ENCODE peak calls at places on chromosomes 1 and 21, in seven cellular contexts. One of them, this sample, is unnamed.

GRCh38 chr1:226868726-226869125 is 1.7 kb upstream of the PSEN2 start:
- DNase-seq in fibroblast of the aortic adventitia: no peak
- DNase-seq in cardiac muscle cell: no peak
- DNase-seq in naive thymus-derived CD4-positive, alpha-beta T cell: no peak
- DNase-seq in AG10803: no peak
- DNase-seq in thyroid gland: no peak
- DNase-seq in CD8-positive, alpha-beta memory T cell: no peak
- DNase-seq in this sample: no peak

GRCh38 chr1:11918779-11919519 is 7.3 kb downstream of the KIAA2013 start:
- DNase-seq in cardiac muscle cell: peak
- DNase-seq in thyroid gland: no peak
- DNase-seq in naive thymus-derived CD4-positive, alpha-beta T cell: no peak
- DNase-seq in fibroblast of the aortic adventitia: peak
- DNase-seq in AG10803: peak
- DNase-seq in CD8-positive, alpha-beta memory T cell: no peak
- DNase-seq in this sample: peak

GRCh38 chr1:222416001-222416791 is 131.7 kb downstream of the HHIPL2 start:
- DNase-seq in fibroblast of the aortic adventitia: no peak
- DNase-seq in naive thymus-derived CD4-positive, alpha-beta T cell: no peak
- DNase-seq in cardiac muscle cell: no peak
- DNase-seq in CD8-positive, alpha-beta memory T cell: no peak
- DNase-seq in thyroid gland: no peak
- DNase-seq in AG10803: no peak
- DNase-seq in this sample: no peak

GRCh38 chr1:172287207-172287606 is 133.3 kb upstream of the C1orf105 start:
- DNase-seq in fibroblast of the aortic adventitia: peak
- DNase-seq in CD8-positive, alpha-beta memory T cell: no peak
- DNase-seq in naive thymus-derived CD4-positive, alpha-beta T cell: no peak
- DNase-seq in thyroid gland: peak
- DNase-seq in cardiac muscle cell: peak
- DNase-seq in AG10803: peak
- DNase-seq in this sample: peak

GRCh38 chr21:35254006-35254751 is 205.1 kb upstream of the RUNX1 start:
- DNase-seq in cardiac muscle cell: peak
- DNase-seq in thyroid gland: no peak
- DNase-seq in AG10803: peak
- DNase-seq in CD8-positive, alpha-beta memory T cell: no peak
- DNase-seq in fibroblast of the aortic adventitia: peak
- DNase-seq in naive thymus-derived CD4-positive, alpha-beta T cell: no peak
- DNase-seq in this sample: peak

GRCh38 chr1:199868777-199869176 is 158.7 kb upstream of the NR5A2 start:
- DNase-seq in CD8-positive, alpha-beta memory T cell: no peak
- DNase-seq in fibroblast of the aortic adventitia: no peak
- DNase-seq in cardiac muscle cell: no peak
- DNase-seq in thyroid gland: no peak
- DNase-seq in naive thymus-derived CD4-positive, alpha-beta T cell: no peak
- DNase-seq in AG10803: no peak
- DNase-seq in this sample: no peak

GRCh38 chr1:17539526-17540254 is at the start of gene ARHGEF10L:
- DNase-seq in naive thymus-derived CD4-positive, alpha-beta T cell: no peak
- DNase-seq in CD8-positive, alpha-beta memory T cell: no peak
- DNase-seq in cardiac muscle cell: peak
- DNase-seq in thyroid gland: peak
- DNase-seq in AG10803: peak
- DNase-seq in fibroblast of the aortic adventitia: no peak
- DNase-seq in this sample: no peak

GRCh38 chr1:185593271-185593670 is 140.9 kb upstream of the HMCN1 start:
- DNase-seq in CD8-positive, alpha-beta memory T cell: no peak
- DNase-seq in fibroblast of the aortic adventitia: no peak
- DNase-seq in AG10803: no peak
- DNase-seq in cardiac muscle cell: no peak
- DNase-seq in thyroid gland: no peak
- DNase-seq in naive thymus-derived CD4-positive, alpha-beta T cell: no peak
- DNase-seq in this sample: no peak

GRCh38 chr1:8409107-8409506 is 91.2 kb downstream of the SLC45A1 start:
- DNase-seq in thyroid gland: no peak
- DNase-seq in fibroblast of the aortic adventitia: peak
- DNase-seq in AG10803: peak
- DNase-seq in CD8-positive, alpha-beta memory T cell: no peak
- DNase-seq in cardiac muscle cell: peak
- DNase-seq in naive thymus-derived CD4-positive, alpha-beta T cell: no peak
- DNase-seq in this sample: peak

GRCh38 chr1:171081220-171081993 is 9.3 kb upstream of the FMO3 start:
- DNase-seq in CD8-positive, alpha-beta memory T cell: no peak
- DNase-seq in AG10803: peak
- DNase-seq in thyroid gland: no peak
- DNase-seq in naive thymus-derived CD4-positive, alpha-beta T cell: no peak
- DNase-seq in fibroblast of the aortic adventitia: peak
- DNase-seq in cardiac muscle cell: peak
- DNase-seq in this sample: peak

DNA sequence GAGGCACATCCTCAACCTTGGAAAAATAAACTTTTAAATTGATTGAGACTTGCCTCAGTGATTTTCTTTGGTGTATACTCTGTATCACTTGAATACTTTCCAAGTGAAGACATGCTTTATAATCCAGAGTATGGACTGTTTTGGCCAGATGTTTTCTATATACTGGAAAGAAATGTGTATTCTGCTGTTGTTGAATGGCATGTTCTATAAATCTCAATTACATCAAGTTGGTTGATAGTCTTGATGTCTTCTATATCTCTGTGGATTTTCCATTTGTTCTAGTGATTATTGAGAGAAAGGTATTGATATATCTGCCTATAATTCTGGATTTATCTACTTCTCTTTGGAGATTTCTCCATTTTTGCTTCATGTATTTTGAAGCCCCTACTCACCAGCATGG is 37.5 kb downstream of the EBNA1BP2 start:
- DNase-seq in fibroblast of the aortic adventitia: no peak
- DNase-seq in AG10803: no peak
- DNase-seq in thyroid gland: no peak
- DNase-seq in CD8-positive, alpha-beta memory T cell: no peak
- DNase-seq in naive thymus-derived CD4-positive, alpha-beta T cell: no peak
- DNase-seq in cardiac muscle cell: no peak
- DNase-seq in this sample: no peak
- H3K4me3 ChIP-seq in fibroblast of the aortic adventitia: no peak
- H3K4me3 ChIP-seq in AG10803: no peak
- H3K4me3 ChIP-seq in thyroid gland: no peak
- H3K4me3 ChIP-seq in CD8-positive, alpha-beta memory T cell: no peak
- H3K4me3 ChIP-seq in naive thymus-derived CD4-positive, alpha-beta T cell: no peak
- H3K4me3 ChIP-seq in cardiac muscle cell: no peak
- H3K4me3 ChIP-seq in this sample: no peak

DNA sequence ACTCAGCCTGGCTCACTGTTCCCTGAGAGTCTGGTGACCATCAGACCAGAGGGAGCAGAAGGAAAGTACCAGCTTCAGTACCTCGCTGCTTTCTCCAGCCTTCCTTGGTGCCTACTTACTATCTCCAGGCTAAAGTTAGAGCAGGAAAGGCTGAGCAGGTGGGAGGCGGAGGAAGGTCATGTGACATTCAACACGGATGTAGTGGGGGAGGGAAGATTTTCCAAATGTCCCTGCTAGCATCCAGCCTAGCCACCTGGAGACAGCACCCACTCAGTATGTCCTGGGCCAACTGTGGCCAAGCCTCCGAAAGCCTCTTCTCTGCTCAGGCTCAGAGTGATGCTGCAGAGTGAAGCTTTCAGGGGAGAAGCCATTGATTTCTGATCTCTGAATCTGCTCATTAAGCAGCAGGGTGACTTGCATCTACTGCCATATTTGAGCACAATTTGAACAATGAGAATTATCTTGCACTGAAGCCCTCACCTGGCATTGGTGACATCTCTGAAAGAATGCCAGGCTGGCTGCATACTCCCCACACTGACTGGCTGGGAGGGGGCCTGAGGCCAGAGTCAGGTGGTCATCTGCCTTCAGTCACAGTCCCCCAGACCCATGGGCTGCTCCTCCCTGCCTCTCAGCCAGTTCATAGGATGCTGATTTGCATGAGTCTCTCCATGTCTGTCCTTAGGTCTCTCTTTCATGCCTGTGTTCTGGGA is 86.2 kb downstream of the KCND3 start:
- DNase-seq in CD8-positive, alpha-beta memory T cell: no peak
- DNase-seq in naive thymus-derived CD4-positive, alpha-beta T cell: no peak
- DNase-seq in AG10803: no peak
- DNase-seq in cardiac muscle cell: no peak
- DNase-seq in thyroid gland: no peak
- DNase-seq in fibroblast of the aortic adventitia: no peak
- DNase-seq in this sample: no peak
- H3K4me3 ChIP-seq in CD8-positive, alpha-beta memory T cell: no peak
- H3K4me3 ChIP-seq in naive thymus-derived CD4-positive, alpha-beta T cell: no peak
- H3K4me3 ChIP-seq in AG10803: no peak
- H3K4me3 ChIP-seq in cardiac muscle cell: no peak
- H3K4me3 ChIP-seq in thyroid gland: no peak
- H3K4me3 ChIP-seq in fibroblast of the aortic adventitia: no peak
- H3K4me3 ChIP-seq in this sample: no peak

GRCh38 chr1:1787206-1787605 is 8.9 kb upstream of the NADK start:
- DNase-seq in fibroblast of the aortic adventitia: no peak
- DNase-seq in cardiac muscle cell: no peak
- DNase-seq in AG10803: no peak
- DNase-seq in CD8-positive, alpha-beta memory T cell: no peak
- DNase-seq in naive thymus-derived CD4-positive, alpha-beta T cell: no peak
- DNase-seq in thyroid gland: no peak
- DNase-seq in this sample: no peak
- H3K4me3 ChIP-seq in fibroblast of the aortic adventitia: no peak
- H3K4me3 ChIP-seq in cardiac muscle cell: no peak
- H3K4me3 ChIP-seq in AG10803: no peak
- H3K4me3 ChIP-seq in CD8-positive, alpha-beta memory T cell: no peak
- H3K4me3 ChIP-seq in naive thymus-derived CD4-positive, alpha-beta T cell: no peak
- H3K4me3 ChIP-seq in thyroid gland: no peak
- H3K4me3 ChIP-seq in this sample: no peak

GRCh38 chr1:244967159-244967558 is 102.8 kb upstream of the HNRNPU start:
- DNase-seq in naive thymus-derived CD4-positive, alpha-beta T cell: no peak
- DNase-seq in cardiac muscle cell: no peak
- DNase-seq in thyroid gland: no peak
- DNase-seq in AG10803: no peak
- DNase-seq in CD8-positive, alpha-beta memory T cell: no peak
- DNase-seq in fibroblast of the aortic adventitia: no peak
- DNase-seq in this sample: no peak

GRCh38 chr1:244965182-244965581 is 100.8 kb upstream of the HNRNPU start:
- DNase-seq in fibroblast of the aortic adventitia: no peak
- DNase-seq in naive thymus-derived CD4-positive, alpha-beta T cell: no peak
- DNase-seq in AG10803: no peak
- DNase-seq in CD8-positive, alpha-beta memory T cell: no peak
- DNase-seq in cardiac muscle cell: no peak
- DNase-seq in thyroid gland: no peak
- DNase-seq in this sample: no peak

GRCh38 chr1:244963231-244963826 is 99.0 kb upstream of the HNRNPU start:
- DNase-seq in fibroblast of the aortic adventitia: peak
- DNase-seq in AG10803: no peak
- DNase-seq in naive thymus-derived CD4-positive, alpha-beta T cell: no peak
- DNase-seq in CD8-positive, alpha-beta memory T cell: no peak
- DNase-seq in cardiac muscle cell: peak
- DNase-seq in thyroid gland: no peak
- DNase-seq in this sample: no peak

GRCh38 chr1:244962140-244962539 is 97.8 kb upstream of the HNRNPU start:
- DNase-seq in AG10803: no peak
- DNase-seq in fibroblast of the aortic adventitia: peak
- DNase-seq in cardiac muscle cell: no peak
- DNase-seq in CD8-positive, alpha-beta memory T cell: no peak
- DNase-seq in naive thymus-derived CD4-positive, alpha-beta T cell: no peak
- DNase-seq in thyroid gland: no peak
- DNase-seq in this sample: no peak

DNA sequence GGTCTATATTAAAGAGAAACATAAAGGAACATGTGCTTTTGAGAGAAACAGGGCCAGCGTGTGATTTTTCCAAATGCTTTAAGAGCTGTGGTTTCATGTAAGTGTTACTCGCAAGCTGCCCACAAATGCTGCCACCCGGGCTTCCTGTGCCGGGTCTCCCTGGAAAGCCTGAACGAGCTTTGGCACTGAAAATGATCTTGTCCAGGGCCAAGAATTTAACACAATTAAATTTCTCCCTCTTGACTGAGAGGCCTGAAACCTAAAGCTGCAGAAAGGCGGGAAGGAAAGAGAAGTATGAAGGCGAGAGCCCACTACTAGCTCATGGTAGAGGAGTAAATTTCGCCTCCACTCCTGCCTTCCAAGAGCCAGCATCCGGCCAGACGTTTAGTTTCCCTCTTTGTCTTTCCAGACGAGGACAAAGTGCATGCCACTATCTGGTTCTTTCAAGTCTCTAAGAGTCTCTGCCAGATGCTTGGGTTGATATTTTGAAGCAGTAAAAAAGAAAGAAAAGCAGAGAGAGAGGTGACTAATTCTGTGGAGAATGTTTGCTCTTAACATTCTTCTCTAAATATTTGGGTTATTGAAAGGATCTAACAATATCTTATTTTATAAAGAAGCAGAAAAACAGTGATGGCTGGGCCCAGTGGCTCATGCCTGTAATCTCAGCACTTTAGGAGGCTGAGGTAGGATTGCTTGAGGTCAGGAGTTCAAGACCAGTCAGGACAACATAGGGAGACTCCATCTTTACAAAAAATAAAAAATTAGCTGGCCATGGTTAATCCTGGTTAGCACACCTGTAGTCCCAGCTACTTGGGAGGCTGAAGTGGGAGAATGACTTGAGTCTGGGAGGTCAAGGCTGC is 100.0 kb upstream of the HNRNPU start:
- DNase-seq in CD8-positive, alpha-beta memory T cell: no peak
- DNase-seq in AG10803: peak
- DNase-seq in fibroblast of the aortic adventitia: peak
- DNase-seq in naive thymus-derived CD4-positive, alpha-beta T cell: no peak
- DNase-seq in thyroid gland: peak
- DNase-seq in cardiac muscle cell: peak
- DNase-seq in this sample: peak
- H3K4me3 ChIP-seq in CD8-positive, alpha-beta memory T cell: no peak
- H3K4me3 ChIP-seq in AG10803: peak
- H3K4me3 ChIP-seq in fibroblast of the aortic adventitia: peak
- H3K4me3 ChIP-seq in naive thymus-derived CD4-positive, alpha-beta T cell: no peak
- H3K4me3 ChIP-seq in thyroid gland: no peak
- H3K4me3 ChIP-seq in cardiac muscle cell: no peak
- H3K4me3 ChIP-seq in this sample: no peak

GRCh38 chr1:188269956-188270355 is 1441.2 kb downstream of the PLA2G4A start:
- DNase-seq in AG10803: no peak
- DNase-seq in cardiac muscle cell: no peak
- DNase-seq in thyroid gland: no peak
- DNase-seq in naive thymus-derived CD4-positive, alpha-beta T cell: no peak
- DNase-seq in CD8-positive, alpha-beta memory T cell: no peak
- DNase-seq in fibroblast of the aortic adventitia: no peak
- DNase-seq in this sample: peak
- H3K4me3 ChIP-seq in AG10803: no peak
- H3K4me3 ChIP-seq in cardiac muscle cell: no peak
- H3K4me3 ChIP-seq in thyroid gland: no peak
- H3K4me3 ChIP-seq in naive thymus-derived CD4-positive, alpha-beta T cell: no peak
- H3K4me3 ChIP-seq in CD8-positive, alpha-beta memory T cell: no peak
- H3K4me3 ChIP-seq in fibroblast of the aortic adventitia: no peak
- H3K4me3 ChIP-seq in this sample: no peak

DNA sequence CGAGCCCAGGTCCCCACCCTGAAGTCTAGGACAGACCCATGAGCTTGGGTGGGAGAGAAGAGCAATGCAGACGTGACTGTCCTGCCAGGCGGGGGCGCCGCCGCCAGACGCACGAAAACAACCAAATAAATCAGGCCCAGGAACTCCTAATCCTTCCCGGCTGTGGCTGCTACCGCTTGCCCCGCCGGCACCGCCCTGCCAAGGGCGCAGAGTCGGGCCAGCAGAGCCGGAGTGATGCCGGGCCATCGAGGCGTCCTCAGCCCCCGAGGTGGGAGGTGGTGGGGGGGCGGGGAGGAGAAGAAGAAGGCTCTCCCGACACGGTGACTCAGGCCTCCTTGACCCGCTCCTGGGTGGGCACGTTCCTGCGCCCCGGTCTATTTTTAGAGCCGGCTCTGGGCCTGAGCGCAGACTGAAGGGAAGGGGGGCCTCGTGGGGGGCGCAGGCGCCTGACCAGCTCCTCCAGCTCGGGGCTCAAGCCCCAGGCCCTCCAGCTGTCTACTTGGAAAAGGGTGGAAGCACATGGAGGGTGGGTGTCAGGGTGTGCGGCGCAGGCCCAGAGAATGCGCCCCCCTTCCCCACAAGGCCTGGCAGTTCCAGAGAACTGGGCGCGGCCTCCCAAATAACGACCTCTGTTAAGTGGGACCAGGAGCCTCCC is 10.8 kb upstream of the COL16A1 start:
- DNase-seq in AG10803: peak
- DNase-seq in CD8-positive, alpha-beta memory T cell: no peak
- DNase-seq in cardiac muscle cell: peak
- DNase-seq in thyroid gland: peak
- DNase-seq in naive thymus-derived CD4-positive, alpha-beta T cell: peak
- DNase-seq in fibroblast of the aortic adventitia: peak
- DNase-seq in this sample: peak
- H3K4me3 ChIP-seq in AG10803: peak
- H3K4me3 ChIP-seq in CD8-positive, alpha-beta memory T cell: no peak
- H3K4me3 ChIP-seq in cardiac muscle cell: no peak
- H3K4me3 ChIP-seq in thyroid gland: no peak
- H3K4me3 ChIP-seq in naive thymus-derived CD4-positive, alpha-beta T cell: no peak
- H3K4me3 ChIP-seq in fibroblast of the aortic adventitia: peak
- H3K4me3 ChIP-seq in this sample: peak

This sample was measured in bronchial epithelial cell.